ENCODE peak calls at places on chromosomes 7 and 10, in six cellular contexts. P, R, V, Z, S and E are unnamed samples.

GRCh38 chr10:49601857-49602256 is 8.3 kb upstream of the SLC18A3 start:
- DNase-seq in S (no peak), Z (no peak), R (no peak), V (no peak), P (peak; percentile 34), E (no peak)

GRCh38 chr7:55242613-55243012 is 122.5 kb upstream of the LANCL2 start:
- DNase-seq in S (no peak), Z (no peak), P (no peak), V (no peak), R (no peak), E (no peak)

GRCh38 chr7:22884911-22885823 is 62.5 kb upstream of the TOMM7 start:
- DNase-seq in P (no peak), R (no peak), S (no peak), Z (no peak), V (no peak), E (no peak)

GRCh38 chr7:128715079-128715478 is 24.1 kb upstream of the CALU start:
- DNase-seq in V (no peak), P (peak; percentile 26), S (no peak), R (no peak), Z (no peak), E (no peak)

GRCh38 chr7:133484135-133484534 is 231.3 kb downstream of the EXOC4 start:
- DNase-seq in V (no peak), S (no peak), R (peak; percentile 56), Z (no peak), P (no peak), E (no peak)

GRCh38 chr10:48552946-48553564 is 51.8 kb downstream of the ARHGAP22 start:
- DNase-seq in R (no peak), V (no peak), Z (no peak), P (no peak), S (no peak), E (no peak)

GRCh38 chr10:79128923-79129305 is 60.1 kb downstream of the ZMIZ1 start:
- DNase-seq in S (no peak), P (no peak), R (no peak), V (no peak), Z (no peak), E (no peak)

GRCh38 chr7:112908106-112908505 is 117.9 kb upstream of the TMEM168 start:
- DNase-seq in S (no peak), V (no peak), Z (no peak), P (no peak), R (no peak), E (no peak)

GRCh38 chr10:14723052-14723689 is 51.5 kb downstream of the FAM107B start:
- DNase-seq in P (no peak), S (no peak), Z (no peak), V (no peak), R (no peak), E (no peak)

GRCh38 chr10:109374215-109374614 is 549.1 kb downstream of the XPNPEP1 start:
- DNase-seq in P (peak; percentile 20), R (no peak), Z (no peak), S (no peak), V (no peak), E (no peak)

GRCh38 chr10:72738476-72738875 is 46.5 kb downstream of the MCU start:
- DNase-seq in R (no peak), Z (no peak), V (no peak), S (no peak), P (peak; percentile 79), E (no peak)

GRCh38 chr7:130270947-130271790 is 4.5 kb downstream of the CPA2 start:
- DNase-seq in Z (no peak), R (no peak), V (no peak), S (no peak), P (no peak), E (no peak)

GRCh38 chr10:91924212-91925021 is 847 bp downstream of the BTAF1 start:
- DNase-seq in S (no peak), R (no peak), P (peak; percentile 25), V (no peak), Z (no peak), E (no peak)

GRCh38 chr10:5528989-5529701 is 4.4 kb downstream of the CALML3 start:
- DNase-seq in P (no peak), S (no peak), Z (no peak), V (peak; percentile 5), R (no peak), E (no peak)

GRCh38 chr7:27863866-27864265 is 123.9 kb downstream of the TAX1BP1 start:
- DNase-seq in V (no peak), S (no peak), P (no peak), Z (no peak), R (no peak), E (no peak)

GRCh38 chr7:139182363-139182762 is 48.7 kb upstream of the UBN2 start:
- DNase-seq in S (no peak), V (no peak), R (no peak), Z (no peak), P (no peak), E (no peak)

GRCh38 chr10:117137911-117138642 is at the start of gene VAX1:
- DNase-seq in P (no peak), S (no peak), R (no peak), Z (no peak), V (no peak), E (no peak)

GRCh38 chr7:152868122-152869040 is 108.8 kb downstream of the ACTR3B start:
- DNase-seq in V (no peak), Z (no peak), S (no peak), R (no peak), P (no peak), E (no peak)

GRCh38 chr10:77361426-77361825 is 276.2 kb downstream of the KCNMA1 start:
- DNase-seq in R (no peak), P (no peak), Z (no peak), S (no peak), V (no peak), E (no peak)

GRCh38 chr10:51313259-51313658 is 239.0 kb downstream of the PRKG1 start:
- DNase-seq in R (no peak), S (no peak), P (no peak), Z (no peak), V (no peak), E (no peak)

GRCh38 chr7:114081606-114082425 is 163.0 kb upstream of the PPP1R3A start:
- DNase-seq in P (peak; percentile 80), V (no peak), R (no peak), Z (no peak), S (peak; percentile 41), E (no peak)

GRCh38 chr7:158531661-158532060 is 56.0 kb downstream of the PTPRN2 start:
- DNase-seq in R (no peak), Z (no peak), P (no peak), S (no peak), V (no peak), E (no peak)

GRCh38 chr7:910931-911431 is 34.6 kb downstream of the GET4 start:
- DNase-seq in Z (no peak), P (no peak), S (no peak), R (no peak), V (no peak), E (no peak)

GRCh38 chr7:86932038-86932512 is 127.4 kb downstream of the ELAPOR2 start:
- DNase-seq in Z (peak; percentile 46), V (no peak), R (no peak), P (peak; percentile 96), S (no peak), E (no peak)

GRCh38 chr7:158484801-158485531 is 102.7 kb downstream of the PTPRN2 start:
- DNase-seq in V (no peak), R (no peak), Z (no peak), S (no peak), P (no peak), E (no peak)

DNA sequence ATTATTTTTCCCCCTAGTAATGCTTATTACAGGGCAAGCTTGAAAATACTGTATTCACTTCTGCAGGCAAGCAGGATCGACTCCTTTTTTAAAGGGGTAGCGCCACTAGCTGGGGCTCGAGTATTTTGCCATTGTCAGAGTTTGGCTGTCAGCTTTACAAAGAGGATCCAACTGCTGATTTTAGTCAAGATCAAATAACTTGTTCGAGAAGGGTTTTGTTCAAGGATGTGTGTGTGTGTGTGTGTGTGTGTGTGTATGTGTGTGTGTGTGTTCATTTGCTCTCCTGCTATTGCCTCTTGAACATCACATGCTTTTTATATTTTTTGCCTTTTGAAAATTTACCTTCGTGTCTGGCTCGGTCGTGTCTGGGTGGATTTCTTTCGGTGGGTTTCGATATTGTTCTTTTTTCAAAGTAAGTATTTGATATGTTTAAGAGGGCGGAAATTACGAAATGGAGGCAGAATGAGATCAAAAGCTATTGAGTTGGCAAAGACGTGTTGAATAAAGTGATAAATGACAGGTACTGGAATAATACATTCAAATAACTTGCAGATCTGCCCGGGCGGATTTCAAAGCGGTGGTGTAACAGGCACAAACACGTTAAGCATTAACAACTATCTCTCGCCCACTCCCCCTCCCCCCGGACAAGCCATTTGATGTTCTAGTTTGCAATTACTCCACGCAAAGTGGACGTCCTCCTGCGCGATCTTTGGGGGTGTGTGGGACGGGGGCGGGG is 1.1 kb downstream of the ARID5B start:
- DNase-seq in P (peak; percentile 74), S (peak; percentile 52), V (no peak), R (peak; percentile 39), Z (peak; percentile 40), E (no peak)
- TF ChIP-seq CTCF in P (peak; percentile 22), S (no peak), V (no peak), R (no peak), Z (no peak), E (peak; percentile 29)

DNA sequence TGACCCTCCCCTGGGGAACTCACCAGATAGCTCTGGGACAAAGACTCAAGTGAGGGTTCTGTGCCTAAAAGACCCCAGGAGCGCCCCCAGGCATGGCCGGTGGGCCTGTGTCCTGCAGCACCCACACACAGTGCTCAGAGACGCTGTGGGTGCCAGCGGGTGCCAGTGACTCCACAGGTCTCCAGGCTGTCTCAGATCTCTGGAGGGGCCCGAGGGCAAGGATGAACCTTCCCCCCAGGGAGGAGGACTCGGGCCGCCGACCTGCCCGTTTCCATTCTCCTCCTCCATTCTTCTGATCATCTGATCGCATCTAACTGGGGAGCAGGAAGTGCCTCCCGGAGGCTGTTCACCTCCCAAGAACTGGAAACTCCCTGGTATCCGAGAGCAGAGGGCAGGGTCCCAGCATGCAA is 980 bp downstream of the ADAM8 start:
- DNase-seq in S (peak; percentile 53), V (no peak), Z (no peak), R (peak; percentile 60), P (no peak), E (no peak)
- TF ChIP-seq CTCF in S (no peak), V (no peak), Z (no peak), R (peak; percentile 36), P (no peak), E (no peak)

GRCh38 chr10:86389441-86390193 is 23.0 kb upstream of the GRID1 start:
- DNase-seq in S (peak; percentile 63), P (peak; percentile 56), R (no peak), Z (peak; percentile 36), V (no peak), E (no peak)
- TF ChIP-seq CTCF in S (no peak), P (no peak), R (no peak), Z (no peak), V (no peak), E (no peak)

GRCh38 chr10:4390219-4390618 is 435.8 kb upstream of the AKR1E2 start:
- DNase-seq in R (no peak), Z (no peak), P (no peak), V (no peak), S (no peak), E (no peak)

GRCh38 chr10:4395731-4396130 is 430.3 kb upstream of the AKR1E2 start:
- DNase-seq in R (no peak), S (no peak), Z (no peak), P (no peak), V (no peak), E (no peak)

GRCh38 chr10:4396401-4397283 is 429.4 kb upstream of the AKR1E2 start:
- DNase-seq in P (no peak), Z (no peak), V (no peak), S (no peak), R (no peak), E (no peak)

GRCh38 chr10:4397337-4397736 is 428.7 kb upstream of the AKR1E2 start:
- DNase-seq in V (no peak), Z (no peak), R (no peak), P (no peak), S (no peak), E (no peak)

GRCh38 chr10:4391683-4392082 is 434.3 kb upstream of the AKR1E2 start:
- DNase-seq in Z (no peak), V (no peak), R (no peak), P (peak; percentile 54), S (peak; percentile 46), E (no peak)
- TF ChIP-seq CTCF in Z (no peak), V (no peak), R (no peak), P (peak; percentile 19), S (no peak), E (no peak)